ENCODE peak calls at places on chromosomes 2 and 18, in five cellular contexts. One of them, this sample, is unnamed.

GRCh38 chr2:189249171-189249570 is 69.6 kb upstream of the COL5A2 start:
- DNase-seq in nephron progenitor cell: no peak
- DNase-seq in GM12878: no peak
- DNase-seq in fibroblast of the aortic adventitia: peak; percentile 75
- DNase-seq in epithelial cell of esophagus: no peak
- DNase-seq in this sample: no peak

GRCh38 chr2:145561152-145561551 is 1041.2 kb upstream of the ZEB2 start:
- DNase-seq in GM12878: no peak
- DNase-seq in nephron progenitor cell: no peak
- DNase-seq in epithelial cell of esophagus: no peak
- DNase-seq in fibroblast of the aortic adventitia: no peak
- DNase-seq in this sample: no peak

GRCh38 chr18:76483780-76484179 is 11.3 kb downstream of the ZNF516 start:
- DNase-seq in fibroblast of the aortic adventitia: no peak
- DNase-seq in epithelial cell of esophagus: no peak
- DNase-seq in GM12878: no peak
- DNase-seq in nephron progenitor cell: no peak
- DNase-seq in this sample: no peak

GRCh38 chr18:12628706-12629702 is 28.9 kb downstream of the SPIRE1 start:
- DNase-seq in epithelial cell of esophagus: peak; percentile 79
- DNase-seq in GM12878: no peak
- DNase-seq in nephron progenitor cell: no peak
- DNase-seq in fibroblast of the aortic adventitia: peak; percentile 71
- DNase-seq in this sample: no peak

GRCh38 chr2:60414731-60415130 is 138.7 kb downstream of the BCL11A start:
- DNase-seq in epithelial cell of esophagus: peak; percentile 81
- DNase-seq in GM12878: no peak
- DNase-seq in fibroblast of the aortic adventitia: peak; percentile 15
- DNase-seq in nephron progenitor cell: no peak
- DNase-seq in this sample: no peak

GRCh38 chr2:68849579-68850030 is 21.6 kb downstream of the BMP10 start:
- DNase-seq in GM12878: no peak
- DNase-seq in fibroblast of the aortic adventitia: peak; percentile 21
- DNase-seq in epithelial cell of esophagus: no peak
- DNase-seq in nephron progenitor cell: no peak
- DNase-seq in this sample: no peak

GRCh38 chr2:21966139-21966538 is 842.4 kb downstream of the TDRD15 start:
- DNase-seq in fibroblast of the aortic adventitia: no peak
- DNase-seq in GM12878: no peak
- DNase-seq in epithelial cell of esophagus: no peak
- DNase-seq in nephron progenitor cell: no peak
- DNase-seq in this sample: no peak

GRCh38 chr2:96768083-96768561 is 7.4 kb downstream of the CNNM4 start:
- DNase-seq in fibroblast of the aortic adventitia: no peak
- DNase-seq in nephron progenitor cell: no peak
- DNase-seq in epithelial cell of esophagus: peak; percentile 37
- DNase-seq in GM12878: peak; percentile 66
- DNase-seq in this sample: no peak

GRCh38 chr2:16639431-16639830 is 26.2 kb downstream of the CYRIA start:
- DNase-seq in GM12878: no peak
- DNase-seq in epithelial cell of esophagus: no peak
- DNase-seq in fibroblast of the aortic adventitia: no peak
- DNase-seq in nephron progenitor cell: no peak
- DNase-seq in this sample: no peak

GRCh38 chr2:176398783-176399182 is 129.5 kb downstream of the MTX2 start:
- DNase-seq in epithelial cell of esophagus: no peak
- DNase-seq in nephron progenitor cell: no peak
- DNase-seq in GM12878: no peak
- DNase-seq in fibroblast of the aortic adventitia: no peak
- DNase-seq in this sample: no peak

GRCh38 chr2:16014041-16014787 is 73.9 kb downstream of the MYCN start:
- DNase-seq in fibroblast of the aortic adventitia: no peak
- DNase-seq in nephron progenitor cell: peak; percentile 33
- DNase-seq in GM12878: no peak
- DNase-seq in epithelial cell of esophagus: no peak
- DNase-seq in this sample: no peak

GRCh38 chr2:68766378-68766845 is 31.8 kb downstream of the ARHGAP25 start:
- DNase-seq in fibroblast of the aortic adventitia: no peak
- DNase-seq in epithelial cell of esophagus: peak; percentile 86
- DNase-seq in GM12878: no peak
- DNase-seq in nephron progenitor cell: no peak
- DNase-seq in this sample: no peak

GRCh38 chr2:74746480-74746879 is 87.4 kb upstream of the HK2 start:
- DNase-seq in nephron progenitor cell: no peak
- DNase-seq in epithelial cell of esophagus: peak; percentile 95
- DNase-seq in fibroblast of the aortic adventitia: no peak
- DNase-seq in GM12878: no peak
- DNase-seq in this sample: no peak

GRCh38 chr18:62324917-62325805 is at the start of gene TNFRSF11A:
- DNase-seq in epithelial cell of esophagus: peak; percentile 60
- DNase-seq in GM12878: no peak
- DNase-seq in nephron progenitor cell: peak; percentile 70
- DNase-seq in fibroblast of the aortic adventitia: no peak
- DNase-seq in this sample: no peak

GRCh38 chr2:188776634-188777033 is 197.5 kb upstream of the COL3A1 start:
- DNase-seq in epithelial cell of esophagus: peak; percentile 67
- DNase-seq in GM12878: no peak
- DNase-seq in fibroblast of the aortic adventitia: peak; percentile 75
- DNase-seq in nephron progenitor cell: no peak
- DNase-seq in this sample: no peak

GRCh38 chr2:1586946-1587840 is 157.1 kb downstream of the PXDN start:
- DNase-seq in epithelial cell of esophagus: no peak
- DNase-seq in nephron progenitor cell: no peak
- DNase-seq in GM12878: no peak
- DNase-seq in fibroblast of the aortic adventitia: no peak
- DNase-seq in this sample: no peak

GRCh38 chr18:2515908-2516625 is 55.2 kb downstream of the METTL4 start:
- DNase-seq in GM12878: no peak
- DNase-seq in nephron progenitor cell: no peak
- DNase-seq in epithelial cell of esophagus: peak; percentile 95
- DNase-seq in fibroblast of the aortic adventitia: peak; percentile 87
- DNase-seq in this sample: no peak

GRCh38 chr2:187150667-187151066 is 297.4 kb downstream of the CALCRL start:
- DNase-seq in epithelial cell of esophagus: peak; percentile 26
- DNase-seq in nephron progenitor cell: no peak
- DNase-seq in fibroblast of the aortic adventitia: peak; percentile 37
- DNase-seq in GM12878: no peak
- DNase-seq in this sample: no peak

GRCh38 chr2:179031731-179032408 is 18.1 kb downstream of the CCDC141 start:
- DNase-seq in nephron progenitor cell: no peak
- DNase-seq in fibroblast of the aortic adventitia: peak; percentile 27
- DNase-seq in epithelial cell of esophagus: no peak
- DNase-seq in GM12878: peak; percentile 88
- DNase-seq in this sample: no peak

GRCh38 chr2:199977984-199978415 is 22.6 kb downstream of the MAIP1 start:
- DNase-seq in GM12878: peak; percentile 64
- DNase-seq in nephron progenitor cell: no peak
- DNase-seq in epithelial cell of esophagus: peak; percentile 84
- DNase-seq in fibroblast of the aortic adventitia: peak; percentile 75
- DNase-seq in this sample: no peak

GRCh38 chr2:188291617-188292445 is at the start of gene GULP1:
- DNase-seq in fibroblast of the aortic adventitia: peak; percentile 75
- DNase-seq in epithelial cell of esophagus: peak; percentile 70
- DNase-seq in GM12878: no peak
- DNase-seq in nephron progenitor cell: peak; percentile 85
- DNase-seq in this sample: peak; percentile 80

GRCh38 chr2:219868635-219869034 is 241.2 kb downstream of the SLC4A3 start:
- DNase-seq in epithelial cell of esophagus: no peak
- DNase-seq in nephron progenitor cell: no peak
- DNase-seq in GM12878: no peak
- DNase-seq in fibroblast of the aortic adventitia: no peak
- DNase-seq in this sample: no peak

GRCh38 chr2:75047907-75048625 is 89.6 kb downstream of the POLE4 start:
- DNase-seq in epithelial cell of esophagus: peak; percentile 31
- DNase-seq in GM12878: no peak
- DNase-seq in nephron progenitor cell: no peak
- DNase-seq in fibroblast of the aortic adventitia: peak; percentile 79
- DNase-seq in this sample: no peak

GRCh38 chr2:221502270-221502973 is 69.7 kb downstream of the EPHA4 start:
- DNase-seq in epithelial cell of esophagus: peak; percentile 76
- DNase-seq in GM12878: no peak
- DNase-seq in nephron progenitor cell: peak; percentile 7
- DNase-seq in fibroblast of the aortic adventitia: peak; percentile 76
- DNase-seq in this sample: no peak

DNA sequence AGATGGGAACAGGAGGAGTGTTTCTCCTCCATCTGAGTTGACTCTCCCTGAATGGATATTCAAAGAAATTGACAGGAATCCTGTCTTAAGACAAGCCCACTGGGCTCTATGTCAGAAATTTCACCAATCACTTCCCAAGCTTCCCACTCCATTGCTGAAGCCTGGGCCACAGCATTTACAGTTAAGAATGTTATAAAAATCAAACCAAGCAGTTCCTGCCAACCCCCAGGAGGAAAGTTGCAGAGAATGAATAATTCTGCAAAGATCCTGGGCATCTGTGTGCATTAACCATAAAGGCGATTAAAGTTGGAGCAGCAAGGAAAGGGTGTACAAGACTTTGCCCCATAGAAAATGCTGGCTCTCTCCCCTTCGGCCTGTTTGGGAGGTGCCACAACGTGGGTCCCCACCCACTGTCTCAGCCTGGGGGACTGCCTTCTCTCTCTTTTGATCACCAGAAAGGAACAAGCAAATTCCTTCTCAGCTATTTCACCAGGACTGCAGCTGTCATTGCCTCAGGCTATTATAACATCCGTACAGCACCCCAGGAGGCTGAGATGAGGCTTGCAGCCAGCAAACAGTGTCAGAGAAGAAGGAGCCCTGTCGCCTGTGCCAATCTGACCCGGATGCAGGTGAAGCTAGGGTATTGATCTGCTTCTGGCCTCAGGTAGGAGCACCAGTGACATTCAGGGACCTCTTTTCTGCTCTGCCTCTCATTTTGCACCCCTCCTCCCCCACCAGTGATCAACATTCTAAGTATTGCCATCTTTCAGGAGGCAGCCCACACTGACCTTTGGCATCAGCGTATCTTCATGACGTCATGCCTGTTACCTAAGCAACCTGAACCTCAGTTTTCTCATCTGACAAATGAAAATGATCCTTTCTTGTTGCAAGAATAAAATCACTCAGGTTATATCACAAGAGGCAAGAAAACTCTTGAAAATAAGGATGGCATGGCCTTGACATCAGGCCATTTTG is 219.0 kb downstream of the SH3BP4 start:
- DNase-seq in nephron progenitor cell: peak; percentile 13
- DNase-seq in epithelial cell of esophagus: peak; percentile 74
- DNase-seq in fibroblast of the aortic adventitia: peak; percentile 65
- DNase-seq in GM12878: no peak
- DNase-seq in this sample: no peak
- TF ChIP-seq CTCF in nephron progenitor cell: peak; percentile 15
- TF ChIP-seq CTCF in epithelial cell of esophagus: peak; percentile 43
- TF ChIP-seq CTCF in fibroblast of the aortic adventitia: peak; percentile 55
- TF ChIP-seq CTCF in GM12878: no peak
- TF ChIP-seq CTCF in this sample: no peak

GRCh38 chr2:64081046-64081445 is 61.8 kb upstream of the VPS54 start:
- DNase-seq in fibroblast of the aortic adventitia: no peak
- DNase-seq in epithelial cell of esophagus: no peak
- DNase-seq in nephron progenitor cell: no peak
- DNase-seq in GM12878: no peak
- DNase-seq in this sample: peak; percentile 22

GRCh38 chr2:64085936-64086335 is 58.3 kb downstream of the PELI1 start:
- DNase-seq in GM12878: no peak
- DNase-seq in nephron progenitor cell: no peak
- DNase-seq in fibroblast of the aortic adventitia: peak; percentile 33
- DNase-seq in epithelial cell of esophagus: no peak
- DNase-seq in this sample: no peak

DNA sequence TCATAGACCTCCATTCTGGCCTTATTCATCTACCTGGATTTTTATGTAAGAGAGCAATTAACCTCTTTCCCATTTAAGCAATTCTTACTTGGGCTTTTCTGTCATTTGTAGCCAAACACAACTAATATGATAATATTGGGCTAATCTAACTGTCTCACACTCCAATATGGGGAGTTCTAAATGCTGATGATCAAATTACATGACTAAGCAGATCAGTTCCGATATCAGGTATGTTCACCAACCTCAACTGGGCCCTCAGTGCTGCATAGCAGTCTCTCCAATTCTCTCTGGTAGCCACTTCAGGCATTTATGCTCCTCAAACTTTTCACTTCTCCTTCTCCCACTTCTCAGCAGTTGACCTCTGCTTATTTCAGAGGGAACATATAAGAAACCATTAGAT is 61.0 kb upstream of the VPS54 start:
- DNase-seq in fibroblast of the aortic adventitia: no peak
- DNase-seq in nephron progenitor cell: no peak
- DNase-seq in epithelial cell of esophagus: no peak
- DNase-seq in GM12878: no peak
- DNase-seq in this sample: no peak
- TF ChIP-seq CTCF in fibroblast of the aortic adventitia: no peak
- TF ChIP-seq CTCF in nephron progenitor cell: no peak
- TF ChIP-seq CTCF in epithelial cell of esophagus: no peak
- TF ChIP-seq CTCF in GM12878: no peak
- TF ChIP-seq CTCF in this sample: no peak

GRCh38 chr2:163132850-163133249 is 294.3 kb upstream of the KCNH7 start:
- DNase-seq in fibroblast of the aortic adventitia: peak; percentile 13
- DNase-seq in epithelial cell of esophagus: peak; percentile 23
- DNase-seq in nephron progenitor cell: no peak
- DNase-seq in GM12878: no peak
- DNase-seq in this sample: no peak
- TF ChIP-seq CTCF in fibroblast of the aortic adventitia: peak; percentile 65
- TF ChIP-seq CTCF in epithelial cell of esophagus: peak; percentile 25
- TF ChIP-seq CTCF in nephron progenitor cell: peak; percentile 59
- TF ChIP-seq CTCF in GM12878: peak; percentile 22
- TF ChIP-seq CTCF in this sample: peak; percentile 86

GRCh38 chr2:217440000-217440399 is 562.8 kb downstream of the TNS1 start:
- DNase-seq in fibroblast of the aortic adventitia: no peak
- DNase-seq in nephron progenitor cell: no peak
- DNase-seq in epithelial cell of esophagus: no peak
- DNase-seq in GM12878: no peak
- DNase-seq in this sample: no peak

GRCh38 chr2:217444932-217445331 is 557.9 kb downstream of the TNS1 start:
- DNase-seq in nephron progenitor cell: no peak
- DNase-seq in fibroblast of the aortic adventitia: no peak
- DNase-seq in GM12878: peak; percentile 31
- DNase-seq in epithelial cell of esophagus: no peak
- DNase-seq in this sample: no peak

GRCh38 chr2:217444509-217444908 is 558.3 kb downstream of the TNS1 start:
- DNase-seq in fibroblast of the aortic adventitia: no peak
- DNase-seq in epithelial cell of esophagus: no peak
- DNase-seq in GM12878: no peak
- DNase-seq in nephron progenitor cell: no peak
- DNase-seq in this sample: no peak

GRCh38 chr2:217449436-217449835 is 553.4 kb downstream of the TNS1 start:
- DNase-seq in fibroblast of the aortic adventitia: no peak
- DNase-seq in GM12878: no peak
- DNase-seq in nephron progenitor cell: peak; percentile 9
- DNase-seq in epithelial cell of esophagus: no peak
- DNase-seq in this sample: no peak

GRCh38 chr2:217445726-217446125 is 557.1 kb downstream of the TNS1 start:
- DNase-seq in GM12878: no peak
- DNase-seq in nephron progenitor cell: no peak
- DNase-seq in epithelial cell of esophagus: no peak
- DNase-seq in fibroblast of the aortic adventitia: peak; percentile 51
- DNase-seq in this sample: no peak
- TF ChIP-seq CTCF in GM12878: no peak
- TF ChIP-seq CTCF in nephron progenitor cell: no peak
- TF ChIP-seq CTCF in epithelial cell of esophagus: no peak
- TF ChIP-seq CTCF in fibroblast of the aortic adventitia: no peak
- TF ChIP-seq CTCF in this sample: no peak

This sample was measured in mesothelial cell of epicardium.